ENCODE peak calls at places on chromosome 9, in six cellular contexts. U is ovary, A is tibial nerve, S is esophagus muscularis mucosa, O is GM12878, P is sigmoid colon. J is an unnamed sample. For H3K36me3, the result is how much of the 10 kb centered on the place peaks cover.

GRCh38 chr9:83012578-83013260 is 50.2 kb downstream of the RASEF start:
- DNase-seq in S (no peak), P (no peak), O (no peak), A (no peak), U (no peak), J (no peak)

GRCh38 chr9:33130501-33130900 is 36.6 kb downstream of the B4GALT1 start:
- DNase-seq in O (no peak), A (no peak), S (no peak), U (no peak), P (peak), J (no peak)

GRCh38 chr9:124765439-124765835 is 5.7 kb downstream of the NR6A1 start:
- DNase-seq in A (no peak), O (no peak), S (no peak), P (no peak), U (no peak), J (no peak)

GRCh38 chr9:89808076-89808701 is 203.4 kb downstream of the GADD45G start:
- DNase-seq in S (no peak), A (no peak), O (no peak), U (no peak), P (no peak), J (no peak)

GRCh38 chr9:16552252-16552651 is 318.2 kb downstream of the BNC2 start:
- DNase-seq in O (no peak), U (no peak), P (no peak), A (no peak), S (no peak), J (no peak)

GRCh38 chr9:85600675-85601263 is 141.0 kb downstream of the AGTPBP1 start:
- DNase-seq in A (no peak), O (no peak), P (no peak), U (no peak), S (no peak), J (no peak)

GRCh38 chr9:121651295-121652036 is at the start of gene DAB2IP:
- DNase-seq in A (no peak), O (no peak), U (peak), S (no peak), P (peak), J (peak)

GRCh38 chr9:91948423-91949292 is 1.4 kb downstream of the ROR2 start:
- DNase-seq in S (no peak), P (peak), A (no peak), U (peak), O (no peak), J (peak)

GRCh38 chr9:26341545-26341944 is 551.1 kb downstream of the CAAP1 start:
- DNase-seq in O (no peak), U (no peak), P (no peak), A (no peak), S (no peak), J (no peak)

GRCh38 chr9:70901741-70902140 is 219.7 kb downstream of the TRPM3 start:
- DNase-seq in P (no peak), O (no peak), U (no peak), A (no peak), S (no peak), J (no peak)

GRCh38 chr9:131423171-131423581 is 29.3 kb downstream of the PRRC2B start:
- DNase-seq in O (peak), A (no peak), P (peak), S (no peak), U (peak), J (peak)
- TF ChIP-seq EP300 in O (no peak), A (no peak), P (no peak), S (no peak), U (no peak), J (no peak)

GRCh38 chr9:97673922-97674321 is 23.2 kb downstream of the XPA start:
- DNase-seq in S (no peak), A (no peak), P (no peak), O (no peak), U (no peak), J (no peak)
- H3K36me3 ChIP-seq in S (half or more), A (half or more), P (under half), O (under half), U (under half), J (half or more)

GRCh38 chr9:72952394-72952720 is 496 bp downstream of the ALDH1A1 start:
- DNase-seq in P (no peak), S (no peak), U (no peak), A (no peak), O (no peak), J (no peak)

GRCh38 chr9:72951043-72951442 is 1.8 kb downstream of the ALDH1A1 start:
- DNase-seq in S (no peak), U (no peak), A (no peak), O (no peak), P (no peak), J (no peak)

GRCh38 chr9:72954431-72955420 is 1.9 kb upstream of the ALDH1A1 start:
- DNase-seq in P (peak), A (peak), O (no peak), S (no peak), U (peak), J (peak)

GRCh38 chr9:72951520-72952393 is 1.1 kb downstream of the ALDH1A1 start:
- DNase-seq in U (no peak), S (no peak), A (no peak), O (no peak), P (no peak), J (no peak)

DNA sequence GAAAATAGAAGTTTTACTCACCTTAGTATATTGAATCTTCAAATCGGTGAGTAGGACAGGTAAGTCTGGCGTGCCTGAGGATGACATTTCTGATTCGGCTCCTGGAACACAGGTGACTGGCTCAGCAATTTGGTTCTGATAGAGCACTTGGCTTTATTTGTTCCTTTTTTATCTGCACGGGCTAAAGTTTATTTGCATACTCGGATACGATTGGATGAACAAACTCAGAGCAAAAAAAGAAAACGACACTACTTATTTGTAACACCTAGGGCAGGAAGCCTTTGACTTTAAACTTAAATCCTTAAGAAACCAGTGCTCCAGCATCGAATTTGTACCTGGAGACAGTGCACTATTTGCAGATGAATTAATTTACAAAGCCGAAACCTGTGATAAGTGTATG is at the start of gene ALDH1A1:
- DNase-seq in P (no peak), O (no peak), U (no peak), A (peak), S (no peak), J (peak)
- H3K4me3 ChIP-seq in P (peak), O (no peak), U (peak), A (peak), S (peak), J (peak)

DNA sequence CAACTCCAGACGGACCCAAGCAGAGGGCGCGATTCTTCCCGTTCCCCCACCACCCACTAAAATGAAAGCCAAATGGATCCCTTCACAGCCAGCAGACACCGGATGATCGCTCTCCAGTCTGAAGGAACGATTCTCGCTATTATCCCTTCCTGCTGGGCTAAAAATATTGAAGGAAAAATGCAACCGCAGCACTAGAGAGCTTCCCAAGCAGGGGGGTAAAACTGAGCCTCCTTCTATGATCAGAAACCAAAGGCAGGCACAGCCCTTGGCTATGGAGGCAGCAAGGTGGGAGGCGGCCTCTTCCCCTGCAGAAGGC is 41.2 kb downstream of the VAV2 start:
- DNase-seq in P (no peak), A (no peak), O (no peak), S (no peak), U (no peak), J (no peak)
- TF ChIP-seq EP300 in P (no peak), A (no peak), O (no peak), S (no peak), U (no peak), J (no peak)

DNA sequence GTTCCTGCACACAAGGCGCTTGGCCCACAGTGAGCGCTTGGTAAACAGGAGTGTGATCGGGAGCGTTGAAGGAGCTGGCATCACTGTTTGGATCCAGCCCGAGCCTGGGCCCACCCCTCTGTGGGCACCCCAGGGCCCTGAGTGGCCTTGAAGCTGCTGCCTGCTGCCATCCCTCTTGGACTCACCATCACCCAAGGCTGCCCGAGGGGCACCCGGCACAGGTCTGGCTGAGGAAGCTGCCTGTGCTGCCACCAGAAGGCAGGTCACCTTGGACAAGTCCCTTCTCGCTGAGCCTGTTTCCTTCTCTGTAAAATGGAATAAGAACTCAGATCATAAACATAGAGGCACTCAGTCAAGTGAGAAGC is 53.6 kb downstream of the LRSAM1 start:
- DNase-seq in O (no peak), S (no peak), P (no peak), A (no peak), U (no peak), J (no peak)
- H3K36me3 ChIP-seq in O (under half), S (half or more), P (under half), A (half or more), U (under half), J (under half)